ENCODE peak calls at places on chromosomes 7 and 10, in five cellular contexts. A is IMR-90, K is endodermal cell, V is neuronal stem cell, S is astrocyte. T is an unnamed sample.

GRCh38 chr10:79445217-79445707 is at the start of gene ZCCHC24:
- DNase-seq in K (peak; percentile 88), A (no peak), S (no peak), V (no peak), T (peak; percentile 54)

GRCh38 chr7:7791523-7791922 is 73.1 kb upstream of the RPA3 start:
- DNase-seq in V (no peak), K (no peak), A (no peak), S (no peak), T (no peak)

GRCh38 chr10:97601268-97602215 is 12.0 kb downstream of the C10orf62 start:
- DNase-seq in K (no peak), S (no peak), A (no peak), V (no peak), T (no peak)

GRCh38 chr7:70730451-70731110 is 401.4 kb upstream of the GALNT17 start:
- DNase-seq in V (no peak), A (no peak), S (no peak), K (no peak), T (peak; percentile 77)

GRCh38 chr7:20952891-20953290 is 166.2 kb upstream of the SP8 start:
- DNase-seq in S (no peak), A (no peak), V (no peak), K (no peak), T (no peak)

GRCh38 chr7:106911959-106912358 is 46.9 kb downstream of the PIK3CG start:
- DNase-seq in K (no peak), S (no peak), V (no peak), A (no peak), T (no peak)

GRCh38 chr7:151389768-151390593 is 19.9 kb downstream of the WDR86 start:
- DNase-seq in K (no peak), V (no peak), S (no peak), A (no peak), T (no peak)

GRCh38 chr10:3173173-3173878 is 744 bp upstream of the PITRM1 start:
- DNase-seq in S (no peak), V (no peak), K (no peak), A (no peak), T (no peak)

GRCh38 chr7:55019329-55019690 is 493 bp downstream of the EGFR start:
- DNase-seq in V (peak; percentile 31), A (no peak), K (peak; percentile 84), S (no peak), T (no peak)

GRCh38 chr7:76133164-76133775 is 68.4 kb upstream of the SRRM3 start:
- DNase-seq in S (no peak), K (no peak), A (no peak), V (no peak), T (no peak)

GRCh38 chr10:72875250-72876055 is 18.1 kb upstream of the OIT3 start:
- DNase-seq in S (no peak), V (no peak), K (no peak), A (peak; percentile 43), T (peak; percentile 33)

GRCh38 chr7:11623093-11623678 is 208.8 kb downstream of the THSD7A start:
- DNase-seq in V (no peak), K (no peak), S (no peak), A (no peak), T (peak; percentile 0)

GRCh38 chr10:10996966-10997620 is 20.6 kb upstream of the CELF2 start:
- DNase-seq in K (no peak), S (no peak), V (no peak), A (no peak), T (no peak)

GRCh38 chr10:94010116-94010515 is 16.4 kb downstream of the PLCE1 start:
- DNase-seq in S (no peak), V (no peak), A (no peak), K (no peak), T (no peak)

GRCh38 chr10:108901766-108902365 is 1021.4 kb downstream of the XPNPEP1 start:
- DNase-seq in K (no peak), A (no peak), S (no peak), V (no peak), T (no peak)

GRCh38 chr10:102615361-102615760 is 28.9 kb upstream of the TRIM8 start:
- DNase-seq in K (peak; percentile 91), V (no peak), A (no peak), S (no peak), T (no peak)

GRCh38 chr10:44384601-44385422 is at the start of gene CXCL12:
- DNase-seq in A (peak; percentile 44), K (peak; percentile 88), S (no peak), V (no peak), T (peak; percentile 21)

GRCh38 chr7:101814996-101815825 is 2.2 kb upstream of the CUX1 start:
- DNase-seq in S (no peak), V (no peak), K (peak; percentile 89), A (peak; percentile 21), T (peak; percentile 21)
- H3K9ac ChIP-seq in S (peak overlapping the region; percentile 84), V (peak overlapping the region; percentile 85), K (peak overlapping the region; percentile 47), A (peak overlapping the region; percentile 82), T (peak overlapping the region; percentile 37)

DNA sequence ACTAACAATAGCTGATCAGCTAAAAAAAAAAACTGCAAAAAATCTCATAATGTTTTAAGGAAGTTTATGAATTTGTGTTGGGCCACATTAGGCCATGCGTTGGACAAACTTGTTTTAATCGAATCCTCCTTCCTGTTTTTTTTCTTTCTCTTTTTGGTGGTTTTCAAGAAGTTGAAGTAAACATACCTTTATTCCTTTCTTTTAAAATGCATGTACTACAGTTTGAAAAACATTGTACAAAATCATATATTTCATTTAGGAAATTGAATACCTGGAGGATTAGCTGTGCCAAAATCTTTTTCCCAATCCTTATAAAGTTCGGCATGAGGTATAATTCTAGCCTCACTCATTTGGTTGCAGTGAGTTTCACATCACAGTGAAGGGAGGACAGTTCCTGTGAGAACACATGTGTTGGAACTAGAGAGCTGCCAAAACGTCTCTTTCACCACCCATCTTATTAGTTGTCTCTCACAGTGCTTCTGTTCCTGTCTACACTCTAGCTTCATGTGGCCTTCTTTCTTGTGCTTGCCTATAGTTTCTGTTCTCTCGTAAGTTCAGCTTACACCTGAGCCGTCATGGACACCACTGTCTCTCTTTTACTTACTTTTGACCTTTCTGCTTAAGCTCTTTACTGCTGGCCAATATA is 37.7 kb downstream of the ZNRF2 start:
- DNase-seq in A (no peak), S (no peak), K (no peak), V (no peak), T (peak; percentile 58)
- H3K9ac ChIP-seq in A (no peak overlapping the region), S (no peak overlapping the region), K (no peak overlapping the region), V (no peak overlapping the region), T (peak overlapping the region; percentile 67)

DNA sequence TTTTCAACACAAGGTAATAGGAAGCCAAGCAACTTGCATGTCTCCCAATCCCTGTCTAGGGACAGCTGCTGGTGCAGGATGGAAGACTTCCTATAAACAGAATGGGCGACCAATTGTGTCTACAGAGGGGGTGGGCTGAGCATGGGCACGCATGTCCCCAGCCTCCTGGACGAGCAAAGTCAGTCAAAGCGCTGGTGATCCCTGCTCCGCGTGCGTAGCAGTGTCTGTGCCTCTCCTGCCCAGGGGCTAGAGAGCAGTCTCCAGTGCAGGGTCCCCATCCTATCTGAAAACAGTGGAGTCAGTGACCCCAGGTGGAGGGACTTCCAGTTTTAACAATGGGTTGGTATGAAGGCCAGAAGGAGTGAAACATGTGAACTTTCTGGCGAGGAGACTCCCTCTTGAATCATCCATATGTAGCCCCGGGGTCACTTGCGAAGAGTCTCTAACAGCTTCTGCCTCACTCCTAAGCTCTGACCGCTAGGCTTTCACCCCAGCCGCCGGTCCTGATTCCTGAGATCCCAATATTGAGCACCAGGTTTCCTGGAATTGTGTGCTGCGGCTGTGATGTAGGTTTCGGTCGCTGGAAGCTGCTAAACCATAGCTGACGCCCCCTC is 723 bp upstream of the CASP2 start:
- DNase-seq in A (no peak), V (no peak), S (no peak), K (no peak), T (no peak)
- H3K9ac ChIP-seq in A (no peak overlapping the region), V (no peak overlapping the region), S (no peak overlapping the region), K (no peak overlapping the region), T (no peak overlapping the region)

GRCh38 chr7:1281068-1281467 is 48.4 kb downstream of the UNCX start:
- DNase-seq in K (no peak), S (no peak), A (no peak), V (no peak), T (no peak)

GRCh38 chr7:1284743-1285458 is 52.2 kb downstream of the UNCX start:
- DNase-seq in V (no peak), A (no peak), K (no peak), S (no peak), T (no peak)

GRCh38 chr7:1283941-1284742 is 51.5 kb downstream of the UNCX start:
- DNase-seq in A (no peak), S (no peak), V (no peak), K (no peak), T (no peak)

GRCh38 chr7:1282679-1283078 is 50.0 kb downstream of the UNCX start:
- DNase-seq in V (no peak), A (no peak), S (no peak), K (no peak), T (no peak)

GRCh38 chr7:1283337-1283736 is 50.7 kb downstream of the UNCX start:
- DNase-seq in K (no peak), S (no peak), A (no peak), V (no peak), T (no peak)
- H3K9ac ChIP-seq in K (no peak overlapping the region), S (no peak overlapping the region), A (no peak overlapping the region), V (no peak overlapping the region), T (no peak overlapping the region)

GRCh38 chr7:194996-195829 is 2.8 kb downstream of the FAM20C start:
- DNase-seq in V (no peak), K (no peak), S (peak; percentile 55), A (peak; percentile 28), T (no peak)
- H3K9ac ChIP-seq in V (peak overlapping the region; percentile 70), K (no peak overlapping the region), S (peak overlapping the region; percentile 84), A (peak overlapping the region; percentile 92), T (no peak overlapping the region)

GRCh38 chr7:126662826-126663225 is 589.9 kb downstream of the GRM8 start:
- DNase-seq in S (no peak), V (no peak), A (no peak), K (no peak), T (no peak)

GRCh38 chr7:126668367-126668752 is 584.4 kb downstream of the GRM8 start:
- DNase-seq in S (no peak), V (no peak), K (no peak), A (no peak), T (no peak)

DNA sequence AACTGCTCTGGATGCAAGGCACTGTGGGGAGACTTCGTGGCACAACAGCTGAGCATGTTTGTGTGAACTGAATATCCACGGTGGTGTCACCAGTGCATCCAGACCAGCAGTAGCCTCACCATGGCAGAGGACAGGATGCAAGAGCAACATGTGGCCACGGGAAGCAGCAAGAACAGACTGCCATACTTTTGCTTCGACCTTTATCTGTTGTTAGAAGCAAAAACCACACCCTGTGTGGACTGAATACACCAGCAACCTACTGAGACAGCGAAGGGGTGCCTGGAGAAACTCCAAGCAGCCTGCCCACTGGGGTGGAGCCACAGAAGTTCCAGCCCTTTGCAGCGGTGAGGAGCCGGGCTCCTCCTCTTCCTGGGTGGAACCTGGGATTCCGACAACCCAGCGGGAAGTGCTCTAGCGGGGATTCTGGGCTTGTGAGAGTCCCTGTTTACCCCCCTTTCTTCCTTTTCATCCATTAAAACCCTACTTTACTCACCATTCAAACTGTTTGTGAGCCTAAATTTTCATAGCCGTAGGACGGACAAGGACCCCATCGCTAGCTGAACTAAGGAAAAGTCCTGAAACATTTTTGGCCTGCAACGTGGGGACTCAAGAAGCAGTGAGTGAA is 584.9 kb downstream of the GRM8 start:
- DNase-seq in V (no peak), S (no peak), A (no peak), K (no peak), T (no peak)
- H3K9ac ChIP-seq in V (no peak overlapping the region), S (no peak overlapping the region), A (no peak overlapping the region), K (no peak overlapping the region), T (no peak overlapping the region)